ENCODE peak calls at places on chromosomes 11 and 22, in six cellular contexts. One of them, this sample, is unnamed.

GRCh38 chr22:32723632-32724031 is 77.9 kb upstream of the TIMP3 start:
- DNase-seq in fibroblast of lung: peak
- DNase-seq in SK-N-SH: no peak
- DNase-seq in CD8-positive, alpha-beta T cell: peak
- DNase-seq in Peyer's patch: peak
- DNase-seq in ovary: no peak
- DNase-seq in this sample: no peak

GRCh38 chr11:77051511-77051910 is 15.3 kb upstream of the CAPN5 start:
- DNase-seq in SK-N-SH: no peak
- DNase-seq in fibroblast of lung: no peak
- DNase-seq in CD8-positive, alpha-beta T cell: no peak
- DNase-seq in Peyer's patch: no peak
- DNase-seq in ovary: no peak
- DNase-seq in this sample: no peak

GRCh38 chr22:41725510-41726110 is 26.3 kb downstream of the MEI1 start:
- DNase-seq in CD8-positive, alpha-beta T cell: no peak
- DNase-seq in SK-N-SH: no peak
- DNase-seq in fibroblast of lung: no peak
- DNase-seq in ovary: no peak
- DNase-seq in Peyer's patch: no peak
- DNase-seq in this sample: no peak

GRCh38 chr11:68338041-68338800 is 25.8 kb downstream of the LRP5 start:
- DNase-seq in CD8-positive, alpha-beta T cell: no peak
- DNase-seq in ovary: no peak
- DNase-seq in fibroblast of lung: peak
- DNase-seq in SK-N-SH: no peak
- DNase-seq in Peyer's patch: no peak
- DNase-seq in this sample: no peak

GRCh38 chr11:26322335-26323067 is 9.4 kb upstream of the ANO3 start:
- DNase-seq in CD8-positive, alpha-beta T cell: no peak
- DNase-seq in Peyer's patch: no peak
- DNase-seq in fibroblast of lung: no peak
- DNase-seq in ovary: no peak
- DNase-seq in SK-N-SH: no peak
- DNase-seq in this sample: no peak

GRCh38 chr11:118574636-118575035 is 2.4 kb downstream of the ARCN1 start:
- DNase-seq in fibroblast of lung: no peak
- DNase-seq in ovary: no peak
- DNase-seq in CD8-positive, alpha-beta T cell: no peak
- DNase-seq in SK-N-SH: no peak
- DNase-seq in Peyer's patch: no peak
- DNase-seq in this sample: no peak

GRCh38 chr22:16959345-16959930 is 48.6 kb downstream of the GAB4 start:
- DNase-seq in CD8-positive, alpha-beta T cell: no peak
- DNase-seq in Peyer's patch: no peak
- DNase-seq in ovary: no peak
- DNase-seq in SK-N-SH: no peak
- DNase-seq in fibroblast of lung: no peak
- DNase-seq in this sample: no peak

GRCh38 chr22:35392357-35392756 is 7.6 kb upstream of the MCM5 start:
- DNase-seq in Peyer's patch: peak
- DNase-seq in fibroblast of lung: no peak
- DNase-seq in SK-N-SH: no peak
- DNase-seq in ovary: no peak
- DNase-seq in CD8-positive, alpha-beta T cell: no peak
- DNase-seq in this sample: no peak

GRCh38 chr11:103031834-103032233 is 60.1 kb downstream of the DCUN1D5 start:
- DNase-seq in ovary: no peak
- DNase-seq in Peyer's patch: no peak
- DNase-seq in SK-N-SH: no peak
- DNase-seq in CD8-positive, alpha-beta T cell: no peak
- DNase-seq in fibroblast of lung: peak
- DNase-seq in this sample: no peak

GRCh38 chr11:44269369-44270351 is 40.3 kb downstream of the ALX4 start:
- DNase-seq in CD8-positive, alpha-beta T cell: no peak
- DNase-seq in SK-N-SH: no peak
- DNase-seq in Peyer's patch: no peak
- DNase-seq in fibroblast of lung: peak
- DNase-seq in ovary: peak
- DNase-seq in this sample: no peak

GRCh38 chr22:32205974-32206773 is 1.3 kb upstream of the RFPL2 start:
- DNase-seq in SK-N-SH: peak
- DNase-seq in CD8-positive, alpha-beta T cell: no peak
- DNase-seq in ovary: no peak
- DNase-seq in fibroblast of lung: no peak
- DNase-seq in Peyer's patch: no peak
- DNase-seq in this sample: no peak

GRCh38 chr11:65119670-65119995 is 2.1 kb upstream of the ZNHIT2 start:
- DNase-seq in SK-N-SH: no peak
- DNase-seq in ovary: no peak
- DNase-seq in fibroblast of lung: no peak
- DNase-seq in CD8-positive, alpha-beta T cell: no peak
- DNase-seq in Peyer's patch: no peak
- DNase-seq in this sample: no peak

GRCh38 chr11:34437224-34437879 is 1.4 kb upstream of the CAT start:
- DNase-seq in fibroblast of lung: no peak
- DNase-seq in ovary: no peak
- DNase-seq in Peyer's patch: no peak
- DNase-seq in SK-N-SH: no peak
- DNase-seq in CD8-positive, alpha-beta T cell: no peak
- DNase-seq in this sample: no peak

GRCh38 chr22:48098936-48099245 is 1336.4 kb downstream of the TBC1D22A start:
- DNase-seq in Peyer's patch: no peak
- DNase-seq in CD8-positive, alpha-beta T cell: no peak
- DNase-seq in SK-N-SH: no peak
- DNase-seq in fibroblast of lung: no peak
- DNase-seq in ovary: no peak
- DNase-seq in this sample: no peak

GRCh38 chr22:48096411-48096810 is 1334.0 kb downstream of the TBC1D22A start:
- DNase-seq in ovary: no peak
- DNase-seq in SK-N-SH: no peak
- DNase-seq in Peyer's patch: no peak
- DNase-seq in CD8-positive, alpha-beta T cell: no peak
- DNase-seq in fibroblast of lung: no peak
- DNase-seq in this sample: no peak

GRCh38 chr22:48098243-48098935 is 1335.9 kb downstream of the TBC1D22A start:
- DNase-seq in ovary: no peak
- DNase-seq in fibroblast of lung: no peak
- DNase-seq in SK-N-SH: no peak
- DNase-seq in Peyer's patch: peak
- DNase-seq in CD8-positive, alpha-beta T cell: no peak
- DNase-seq in this sample: no peak

GRCh38 chr22:48096846-48097665 is 1334.6 kb downstream of the TBC1D22A start:
- DNase-seq in Peyer's patch: no peak
- DNase-seq in ovary: no peak
- DNase-seq in SK-N-SH: no peak
- DNase-seq in fibroblast of lung: no peak
- DNase-seq in CD8-positive, alpha-beta T cell: no peak
- DNase-seq in this sample: no peak

DNA sequence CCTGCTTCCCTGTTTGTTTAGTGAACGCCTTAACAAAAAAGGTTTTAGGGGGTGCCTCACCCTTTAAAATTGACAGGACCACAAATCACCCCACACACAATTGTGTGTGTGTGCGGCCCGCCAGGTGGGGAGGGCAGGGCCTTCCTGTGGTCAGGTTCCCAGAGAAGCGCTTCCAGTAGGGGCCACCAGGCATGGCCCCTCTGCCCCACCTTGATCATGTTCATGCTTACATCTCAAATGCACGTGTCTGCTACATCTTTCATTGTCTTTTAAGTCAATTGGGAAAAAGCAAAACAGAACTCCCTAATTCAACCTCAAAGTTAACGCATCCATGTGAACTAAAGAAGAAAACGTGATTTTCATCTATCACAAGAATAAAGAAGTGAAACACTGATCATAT is 1335.3 kb downstream of the TBC1D22A start:
- DNase-seq in fibroblast of lung: no peak
- DNase-seq in CD8-positive, alpha-beta T cell: no peak
- DNase-seq in SK-N-SH: no peak
- DNase-seq in Peyer's patch: no peak
- DNase-seq in ovary: no peak
- DNase-seq in this sample: no peak
- H3K4me3 ChIP-seq in fibroblast of lung: no peak
- H3K4me3 ChIP-seq in CD8-positive, alpha-beta T cell: peak
- H3K4me3 ChIP-seq in SK-N-SH: no peak
- H3K4me3 ChIP-seq in Peyer's patch: no peak
- H3K4me3 ChIP-seq in ovary: no peak
- H3K4me3 ChIP-seq in this sample: no peak

DNA sequence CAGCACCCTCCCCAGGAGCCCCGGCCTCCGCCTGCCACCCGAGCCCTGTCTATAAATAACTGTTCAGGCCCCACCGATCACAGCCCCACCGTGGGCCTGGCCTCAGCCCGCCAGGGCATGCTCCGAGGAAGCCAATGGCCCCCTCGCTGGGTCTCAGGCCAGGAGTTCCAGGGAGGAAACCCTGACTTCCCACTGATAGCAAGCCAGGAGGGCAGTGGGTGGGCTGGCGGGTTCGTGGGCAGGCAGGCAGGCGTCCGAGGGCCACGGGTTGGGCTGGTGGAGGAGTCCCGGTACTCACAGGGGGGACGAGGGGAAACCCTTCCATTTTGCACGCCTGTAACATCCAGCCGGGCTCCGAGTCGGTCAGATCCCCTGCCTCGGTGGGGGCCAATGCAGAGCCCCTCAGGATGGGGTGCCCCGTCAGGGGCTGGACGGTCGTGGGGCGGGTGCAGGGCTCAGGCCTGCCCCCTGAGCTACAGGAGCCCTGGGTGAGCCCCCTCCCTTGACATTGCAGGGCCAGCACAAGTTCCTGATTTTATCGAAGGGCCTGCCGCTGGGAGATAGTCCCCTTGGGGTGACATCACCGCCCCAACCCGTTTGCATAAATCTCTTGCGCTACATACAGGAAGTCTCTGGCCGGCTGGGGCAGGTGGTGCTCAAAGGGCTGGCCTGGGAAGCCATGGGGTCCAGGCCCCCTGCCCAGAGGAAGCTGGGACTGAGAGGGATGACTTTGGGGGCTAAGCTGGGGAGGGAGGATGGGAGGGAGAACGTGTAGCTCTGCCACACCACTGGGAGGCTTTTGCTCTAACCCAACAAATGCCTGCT is at the start of gene SPI1:
- DNase-seq in Peyer's patch: peak
- DNase-seq in SK-N-SH: peak
- DNase-seq in CD8-positive, alpha-beta T cell: no peak
- DNase-seq in fibroblast of lung: no peak
- DNase-seq in ovary: no peak
- DNase-seq in this sample: no peak
- H3K4me3 ChIP-seq in Peyer's patch: peak
- H3K4me3 ChIP-seq in SK-N-SH: no peak
- H3K4me3 ChIP-seq in CD8-positive, alpha-beta T cell: no peak
- H3K4me3 ChIP-seq in fibroblast of lung: no peak
- H3K4me3 ChIP-seq in ovary: no peak
- H3K4me3 ChIP-seq in this sample: no peak

GRCh38 chr11:128416976-128417375 is 170.4 kb downstream of the ETS1 start:
- DNase-seq in SK-N-SH: no peak
- DNase-seq in ovary: no peak
- DNase-seq in CD8-positive, alpha-beta T cell: no peak
- DNase-seq in fibroblast of lung: no peak
- DNase-seq in Peyer's patch: no peak
- DNase-seq in this sample: no peak

GRCh38 chr11:128419012-128419767 is 168.2 kb downstream of the ETS1 start:
- DNase-seq in ovary: no peak
- DNase-seq in SK-N-SH: no peak
- DNase-seq in CD8-positive, alpha-beta T cell: no peak
- DNase-seq in Peyer's patch: no peak
- DNase-seq in fibroblast of lung: no peak
- DNase-seq in this sample: no peak

GRCh38 chr11:128412847-128413791 is 174.2 kb downstream of the ETS1 start:
- DNase-seq in SK-N-SH: no peak
- DNase-seq in fibroblast of lung: no peak
- DNase-seq in CD8-positive, alpha-beta T cell: no peak
- DNase-seq in ovary: no peak
- DNase-seq in Peyer's patch: no peak
- DNase-seq in this sample: no peak

GRCh38 chr11:128417607-128418324 is 169.6 kb downstream of the ETS1 start:
- DNase-seq in ovary: no peak
- DNase-seq in fibroblast of lung: peak
- DNase-seq in Peyer's patch: no peak
- DNase-seq in SK-N-SH: no peak
- DNase-seq in CD8-positive, alpha-beta T cell: no peak
- DNase-seq in this sample: no peak

GRCh38 chr11:128415539-128415938 is 171.8 kb downstream of the ETS1 start:
- DNase-seq in ovary: no peak
- DNase-seq in Peyer's patch: no peak
- DNase-seq in CD8-positive, alpha-beta T cell: no peak
- DNase-seq in SK-N-SH: no peak
- DNase-seq in fibroblast of lung: no peak
- DNase-seq in this sample: no peak
- H3K4me3 ChIP-seq in ovary: no peak
- H3K4me3 ChIP-seq in Peyer's patch: no peak
- H3K4me3 ChIP-seq in CD8-positive, alpha-beta T cell: no peak
- H3K4me3 ChIP-seq in SK-N-SH: no peak
- H3K4me3 ChIP-seq in fibroblast of lung: no peak
- H3K4me3 ChIP-seq in this sample: no peak

GRCh38 chr11:114090225-114090624 is 30.7 kb downstream of the ZBTB16 start:
- DNase-seq in ovary: no peak
- DNase-seq in SK-N-SH: no peak
- DNase-seq in fibroblast of lung: no peak
- DNase-seq in CD8-positive, alpha-beta T cell: no peak
- DNase-seq in Peyer's patch: no peak
- DNase-seq in this sample: no peak
- H3K4me3 ChIP-seq in ovary: no peak
- H3K4me3 ChIP-seq in SK-N-SH: no peak
- H3K4me3 ChIP-seq in fibroblast of lung: no peak
- H3K4me3 ChIP-seq in CD8-positive, alpha-beta T cell: no peak
- H3K4me3 ChIP-seq in Peyer's patch: no peak
- H3K4me3 ChIP-seq in this sample: no peak

GRCh38 chr22:43835736-43836135 is 23.6 kb upstream of the EFCAB6 start:
- DNase-seq in ovary: no peak
- DNase-seq in fibroblast of lung: no peak
- DNase-seq in CD8-positive, alpha-beta T cell: no peak
- DNase-seq in Peyer's patch: no peak
- DNase-seq in SK-N-SH: no peak
- DNase-seq in this sample: no peak

GRCh38 chr22:43833286-43834240 is 21.5 kb upstream of the EFCAB6 start:
- DNase-seq in fibroblast of lung: no peak
- DNase-seq in CD8-positive, alpha-beta T cell: no peak
- DNase-seq in Peyer's patch: no peak
- DNase-seq in SK-N-SH: no peak
- DNase-seq in ovary: no peak
- DNase-seq in this sample: peak

GRCh38 chr22:43837666-43838065 is 24.6 kb downstream of the SULT4A1 start:
- DNase-seq in fibroblast of lung: no peak
- DNase-seq in SK-N-SH: no peak
- DNase-seq in ovary: no peak
- DNase-seq in Peyer's patch: no peak
- DNase-seq in CD8-positive, alpha-beta T cell: no peak
- DNase-seq in this sample: no peak

GRCh38 chr22:43832393-43833265 is 20.5 kb upstream of the EFCAB6 start:
- DNase-seq in CD8-positive, alpha-beta T cell: no peak
- DNase-seq in fibroblast of lung: no peak
- DNase-seq in SK-N-SH: no peak
- DNase-seq in ovary: no peak
- DNase-seq in Peyer's patch: no peak
- DNase-seq in this sample: no peak

GRCh38 chr22:43835166-43835565 is 23.1 kb upstream of the EFCAB6 start:
- DNase-seq in fibroblast of lung: no peak
- DNase-seq in SK-N-SH: no peak
- DNase-seq in CD8-positive, alpha-beta T cell: no peak
- DNase-seq in ovary: no peak
- DNase-seq in Peyer's patch: no peak
- DNase-seq in this sample: no peak
- H3K4me3 ChIP-seq in fibroblast of lung: no peak
- H3K4me3 ChIP-seq in SK-N-SH: no peak
- H3K4me3 ChIP-seq in CD8-positive, alpha-beta T cell: no peak
- H3K4me3 ChIP-seq in ovary: no peak
- H3K4me3 ChIP-seq in Peyer's patch: no peak
- H3K4me3 ChIP-seq in this sample: no peak